ENCODE peak calls at places on chromosomes 7 and 10, in four cellular contexts. L is thyroid gland, A is ovary, X is body of pancreas. F is an unnamed sample. For H3K27me3, the result is how much of the 10 kb centered on the place peaks cover.

GRCh38 chr7:46450425-46450824 is 529.4 kb upstream of the IGFBP3 start:
- DNase-seq in L (no peak), A (no peak), X (no peak), F (no peak)

GRCh38 chr10:74824184-74825032 is 2.0 kb upstream of the KAT6B start:
- DNase-seq in X (peak), A (no peak), L (peak), F (no peak)

GRCh38 chr10:113592380-113592779 is 39.5 kb downstream of the HABP2 start:
- DNase-seq in L (no peak), A (no peak), X (no peak), F (no peak)

GRCh38 chr7:51111256-51111655 is 205.4 kb downstream of the COBL start:
- DNase-seq in A (no peak), L (no peak), X (no peak), F (no peak)

GRCh38 chr7:88835147-88835728 is 39.7 kb upstream of the TEX47 start:
- DNase-seq in L (no peak), A (no peak), X (peak), F (no peak)

GRCh38 chr7:82428186-82428961 is 15.2 kb downstream of the CACNA2D1 start:
- DNase-seq in L (no peak), A (no peak), X (no peak), F (no peak)

GRCh38 chr7:132878228-132878919 is 203.5 kb downstream of the CHCHD3 start:
- DNase-seq in X (no peak), A (no peak), L (no peak), F (no peak)

GRCh38 chr10:62740885-62741284 is 63.6 kb upstream of the ADO start:
- DNase-seq in A (no peak), L (no peak), X (no peak), F (no peak)

GRCh38 chr10:121990015-121990677 is 1.2 kb downstream of the TACC2 start:
- DNase-seq in A (no peak), X (peak), L (no peak), F (peak)

GRCh38 chr10:121618906-121619305 is 20.7 kb upstream of the FGFR2 start:
- DNase-seq in L (no peak), X (no peak), A (no peak), F (no peak)

GRCh38 chr10:127532193-127532592 is 16.9 kb upstream of the NPS start:
- DNase-seq in A (no peak), X (no peak), L (no peak), F (no peak)

GRCh38 chr7:50782376-50783208 is at the start of gene GRB10:
- DNase-seq in A (peak), L (peak), X (peak), F (no peak)

GRCh38 chr10:30493609-30494530 is 59.9 kb downstream of the MAP3K8 start:
- DNase-seq in L (peak), A (no peak), X (no peak), F (no peak)

GRCh38 chr7:85021090-85021704 is 165.7 kb downstream of the SEMA3D start:
- DNase-seq in L (no peak), X (no peak), A (no peak), F (no peak)

GRCh38 chr7:83603644-83604043 is 45.3 kb downstream of the SEMA3E start:
- DNase-seq in A (no peak), L (no peak), X (no peak), F (no peak)

GRCh38 chr7:121529003-121529402 is 132.9 kb upstream of the FAM3C start:
- DNase-seq in X (no peak), L (no peak), A (no peak), F (no peak)

GRCh38 chr10:99234067-99234738 is 1.4 kb downstream of the HPSE2 start:
- DNase-seq in X (peak), L (peak), A (peak), F (peak)

GRCh38 chr10:451021-451471 is 238.4 kb downstream of the DIP2C start:
- DNase-seq in L (peak), X (no peak), A (no peak), F (peak)

GRCh38 chr10:79181680-79182079 is 112.9 kb downstream of the ZMIZ1 start:
- DNase-seq in L (no peak), X (no peak), A (no peak), F (no peak)

GRCh38 chr10:85851300-85851699 is 515.3 kb downstream of the GRID1 start:
- DNase-seq in L (no peak), A (no peak), X (no peak), F (no peak)

GRCh38 chr10:44198096-44198779 is 186.7 kb downstream of the CXCL12 start:
- DNase-seq in A (no peak), X (no peak), L (no peak), F (no peak)

GRCh38 chr7:110754649-110755048 is 336.3 kb upstream of the LRRN3 start:
- DNase-seq in A (no peak), L (no peak), X (no peak), F (no peak)

GRCh38 chr10:46560381-46560780 is 3.9 kb upstream of the GPRIN2 start:
- DNase-seq in X (peak), A (no peak), L (peak), F (peak)

GRCh38 chr7:134593530-134594392 is 44.9 kb downstream of the AKR1B15 start:
- DNase-seq in A (peak), L (peak), X (peak), F (peak)

GRCh38 chr7:95365151-95365550 is 31.0 kb downstream of the PON3 start:
- DNase-seq in L (no peak), X (no peak), A (no peak), F (no peak)

GRCh38 chr7:30928254-30928872 is 16.7 kb downstream of the AQP1 start:
- DNase-seq in A (peak), X (no peak), L (no peak), F (peak)

GRCh38 chr10:72133517-72133916 is 45.2 kb upstream of the SPOCK2 start:
- DNase-seq in A (no peak), X (no peak), L (no peak), F (no peak)

GRCh38 chr7:54888067-54888735 is 129.2 kb upstream of the SEC61G start:
- DNase-seq in L (peak), A (no peak), X (no peak), F (no peak)

GRCh38 chr7:29989257-29989995 is at the start of gene SCRN1:
- DNase-seq in X (peak), L (peak), A (peak), F (peak)

GRCh38 chr7:129958643-129959479 is 6.1 kb upstream of the UBE2H start:
- DNase-seq in L (peak), A (no peak), X (peak), F (peak)

GRCh38 chr10:69073025-69073424 is 14.9 kb upstream of the SRGN start:
- DNase-seq in X (no peak), L (no peak), A (no peak), F (no peak)

GRCh38 chr7:100093054-100093453 is 4.3 kb downstream of the COPS6 start:
- DNase-seq in X (no peak), L (no peak), A (no peak), F (no peak)
- TF ChIP-seq POLR2A in X (no peak), L (no peak), A (no peak), F (no peak)

GRCh38 chr10:71038921-71039320 is 150.6 kb upstream of the PCBD1 start:
- DNase-seq in L (no peak), X (no peak), A (no peak), F (no peak)
- TF ChIP-seq CTCF in L (no peak), X (no peak), A (no peak), F (no peak)

GRCh38 chr7:1715331-1715625 is 45.2 kb downstream of the ELFN1 start:
- DNase-seq in L (no peak), A (no peak), X (no peak), F (no peak)

GRCh38 chr7:1716263-1717094 is 46.4 kb downstream of the ELFN1 start:
- DNase-seq in A (no peak), L (no peak), X (no peak), F (no peak)

GRCh38 chr7:1713502-1714484 is 43.7 kb downstream of the ELFN1 start:
- DNase-seq in X (peak), A (no peak), L (peak), F (peak)

GRCh38 chr7:1715671-1716074 is 45.6 kb downstream of the ELFN1 start:
- DNase-seq in X (no peak), L (no peak), A (no peak), F (no peak)

GRCh38 chr7:1714583-1715330 is 44.7 kb downstream of the ELFN1 start:
- DNase-seq in A (no peak), L (no peak), X (no peak), F (no peak)
- H3K27me3 ChIP-seq in A (under half), L (under half), X (under half), F (under half)

DNA sequence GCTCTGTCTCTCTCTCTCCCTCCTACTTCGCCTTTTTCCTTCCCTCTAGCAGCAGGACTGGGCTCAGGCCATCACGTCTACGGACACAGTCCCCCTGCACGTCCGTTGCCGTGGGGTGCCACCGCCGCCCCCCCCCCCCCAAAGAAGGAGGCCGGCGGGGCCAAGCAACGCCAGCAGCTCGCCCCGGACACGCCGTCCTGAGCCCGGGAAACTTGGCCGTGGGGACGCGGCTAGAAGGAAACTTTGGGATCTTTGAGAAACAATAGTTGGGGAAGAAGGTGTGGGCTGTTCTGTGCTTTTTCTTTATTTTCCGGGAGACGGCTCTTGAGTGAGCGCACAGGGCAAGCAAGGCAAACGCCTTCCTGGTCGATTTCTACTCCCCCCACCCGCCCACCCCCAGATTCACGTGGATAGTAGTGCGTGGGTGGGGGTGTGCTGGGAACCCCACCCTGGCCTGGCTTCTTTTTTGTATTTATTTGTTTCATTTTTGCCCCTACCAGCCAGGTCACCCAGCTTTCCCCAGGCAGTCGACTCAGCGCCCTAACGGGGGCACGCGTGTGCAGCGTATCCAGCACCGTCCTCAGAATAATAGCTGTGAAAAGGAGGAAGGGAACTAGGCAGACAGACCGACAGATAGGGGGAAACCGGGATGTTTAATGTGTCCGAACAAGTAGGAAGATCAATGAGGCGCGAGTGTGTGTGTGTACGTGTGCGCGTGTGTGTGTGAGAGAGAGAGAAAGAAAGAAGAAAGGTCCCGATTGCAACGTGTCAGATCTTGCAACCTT is 1.4 kb downstream of the MXI1 start:
- DNase-seq in X (peak), L (peak), A (peak), F (peak)
- TF ChIP-seq POLR2A in X (no peak), L (no peak), A (peak), F (no peak)

DNA sequence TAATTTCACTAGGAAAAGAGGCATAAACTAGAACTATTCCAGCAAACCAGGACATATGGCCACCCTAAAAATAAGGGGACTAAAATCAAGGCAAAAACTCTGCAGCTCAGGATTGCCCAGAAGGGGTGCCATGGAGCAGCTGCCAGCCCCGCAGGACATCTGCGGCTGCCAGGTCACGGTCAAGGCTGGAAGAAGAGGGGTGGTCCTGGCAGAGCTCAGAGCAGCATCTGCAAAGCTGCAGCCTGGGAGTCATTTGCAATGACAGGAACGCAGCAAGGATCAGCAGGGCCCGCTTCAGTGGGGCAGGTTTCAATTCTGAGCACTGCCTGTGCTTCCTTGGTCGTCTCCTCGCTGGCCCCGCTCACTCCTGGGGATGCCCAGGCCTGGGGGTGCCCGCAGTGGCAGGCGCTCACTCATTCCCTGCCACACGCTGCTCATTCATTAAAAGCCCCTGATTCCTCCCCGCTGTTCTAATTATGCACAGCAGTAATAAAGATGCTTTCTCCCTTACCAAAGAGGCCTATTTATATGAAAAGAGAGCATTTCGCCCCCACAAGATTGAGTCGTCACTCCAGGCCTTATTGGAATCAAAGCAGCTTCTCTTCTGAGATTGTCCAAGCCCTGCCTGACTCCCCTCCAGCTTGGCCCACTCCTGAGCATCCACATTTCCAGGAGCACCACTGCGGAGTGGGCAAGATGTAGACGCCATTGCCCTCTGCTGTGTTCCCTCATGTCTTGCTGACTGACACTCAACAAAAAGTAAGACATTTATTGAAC is 4.6 kb downstream of the HSPA12A start:
- DNase-seq in L (no peak), A (peak), X (no peak), F (no peak)
- TF ChIP-seq CTCF in L (peak), A (no peak), X (no peak), F (peak)

GRCh38 chr7:157692156-157693011 is 355.6 kb downstream of the DNAJB6 start:
- DNase-seq in L (no peak), A (no peak), X (no peak), F (no peak)
- H3K27me3 ChIP-seq in L (under half), A (under half), X (under half), F (under half)

F was measured in stomach.